ENCODE peak calls at places on chromosomes 12 and 14, in four cellular contexts. V is K562, F is HCT116, Z is HepG2. G is an unnamed sample.

GRCh38 chr14:104355949-104356737 is 217.8 kb downstream of the KIF26A start:
- DNase-seq in F (no peak), Z (no peak), V (no peak), G (no peak)

GRCh38 chr14:60051690-60052324 is 39.9 kb upstream of the PCNX4 start:
- DNase-seq in Z (no peak), V (no peak), F (no peak), G (no peak)

GRCh38 chr14:105855893-105856675 is 329.7 kb downstream of the TMEM121 start:
- DNase-seq in F (no peak), Z (no peak), V (no peak), G (no peak)

GRCh38 chr14:79090781-79091180 is 920.6 kb downstream of the NRXN3 start:
- DNase-seq in V (no peak), Z (no peak), F (no peak), G (no peak)

GRCh38 chr14:23055621-23056256 is 1.6 kb downstream of the CDH24 start:
- DNase-seq in Z (no peak), F (no peak), V (peak), G (no peak)

GRCh38 chr12:51953925-51954324 is 2.4 kb downstream of the ACVR1B start:
- DNase-seq in V (no peak), F (no peak), Z (no peak), G (no peak)

GRCh38 chr14:79749051-79749450 is 462.3 kb downstream of the DIO2 start:
- DNase-seq in F (no peak), Z (no peak), V (no peak), G (no peak)

GRCh38 chr12:104805186-104805585 is 152.9 kb downstream of the SLC41A2 start:
- DNase-seq in F (no peak), V (no peak), Z (no peak), G (no peak)

GRCh38 chr14:91835197-91835919 is 32.0 kb downstream of the TC2N start:
- DNase-seq in F (no peak), Z (no peak), V (no peak), G (no peak)

GRCh38 chr12:4168041-4168440 is 105.5 kb upstream of the CCND2 start:
- DNase-seq in V (no peak), F (no peak), Z (no peak), G (no peak)

GRCh38 chr14:69571879-69572633 is 2.6 kb downstream of the CCDC177 start:
- DNase-seq in Z (peak), F (no peak), V (peak), G (no peak)

GRCh38 chr14:84250863-84251262 is 1279.1 kb upstream of the FLRT2 start:
- DNase-seq in F (no peak), V (no peak), Z (no peak), G (no peak)

GRCh38 chr12:67442347-67442841 is 173.2 kb downstream of the CAND1 start:
- DNase-seq in V (no peak), F (no peak), Z (no peak), G (no peak)

GRCh38 chr12:98354520-98354919 is 160.9 kb upstream of the TMPO start:
- DNase-seq in F (no peak), V (no peak), Z (no peak), G (no peak)

GRCh38 chr12:65638324-65638723 is 186.0 kb upstream of the HMGA2 start:
- DNase-seq in Z (no peak), V (peak), F (no peak), G (no peak)

GRCh38 chr12:132772551-132772950 is 10.9 kb upstream of the ANKLE2 start:
- DNase-seq in Z (no peak), F (no peak), V (no peak), G (no peak)

GRCh38 chr12:132229926-132230325 is 85.7 kb downstream of the NOC4L start:
- DNase-seq in V (no peak), F (no peak), Z (no peak), G (no peak)

GRCh38 chr12:66144796-66145754 is 14.5 kb upstream of the LLPH start:
- DNase-seq in F (peak), V (no peak), Z (peak), G (peak)

GRCh38 chr12:121992059-121992879 is 29.4 kb upstream of the BCL7A start:
- DNase-seq in F (no peak), V (no peak), Z (peak), G (peak)

GRCh38 chr12:20434993-20435392 is 66.7 kb downstream of the PDE3A start:
- DNase-seq in Z (no peak), F (no peak), V (no peak), G (no peak)

GRCh38 chr14:58072288-58073071 is 79.5 kb downstream of the ARMH4 start:
- DNase-seq in Z (peak), V (peak), F (peak), G (peak)

GRCh38 chr12:130418261-130418660 is 80.6 kb downstream of the PIWIL1 start:
- DNase-seq in Z (no peak), V (no peak), F (no peak), G (no peak)

GRCh38 chr14:93993382-93993781 is 3.7 kb upstream of the CCDC197 start:
- DNase-seq in V (no peak), Z (no peak), F (no peak), G (no peak)

GRCh38 chr12:4221157-4221556 is 52.4 kb upstream of the CCND2 start:
- DNase-seq in V (no peak), Z (no peak), F (no peak), G (no peak)

GRCh38 chr12:63958876-63959275 is 114.4 kb downstream of the SRGAP1 start:
- DNase-seq in F (no peak), Z (no peak), V (no peak), G (no peak)

GRCh38 chr14:40123816-40124215 is 691.6 kb upstream of the FBXO33 start:
- DNase-seq in V (no peak), F (no peak), Z (no peak), G (no peak)

GRCh38 chr14:20757963-20758362 is 10.2 kb upstream of the EDDM3B start:
- DNase-seq in F (no peak), V (peak), Z (no peak), G (no peak)

GRCh38 chr12:40107803-40108620 is 2.1 kb upstream of the SLC2A13 start:
- DNase-seq in Z (no peak), V (no peak), F (no peak), G (no peak)

GRCh38 chr12:3542911-3543310 is 51.9 kb downstream of the PRMT8 start:
- DNase-seq in V (no peak), F (no peak), Z (peak), G (no peak)

GRCh38 chr12:33588082-33588712 is 148.6 kb upstream of the SYT10 start:
- DNase-seq in Z (no peak), V (peak), F (no peak), G (no peak)

GRCh38 chr14:59306775-59307174 is 118.3 kb downstream of the DAAM1 start:
- DNase-seq in F (no peak), V (no peak), Z (no peak), G (no peak)

GRCh38 chr14:78758333-78758732 is 588.2 kb downstream of the NRXN3 start:
- DNase-seq in F (peak), V (peak), Z (peak), G (peak)

GRCh38 chr12:69500631-69501030 is 30.4 kb downstream of the FRS2 start:
- DNase-seq in V (no peak), F (no peak), Z (no peak), G (no peak)

GRCh38 chr14:67395086-67395875 is 16.7 kb downstream of the PLEK2 start:
- DNase-seq in Z (no peak), V (no peak), F (no peak), G (no peak)

GRCh38 chr12:40560848-40561247 is 131.4 kb upstream of the CNTN1 start:
- DNase-seq in Z (no peak), V (no peak), F (no peak), G (no peak)

GRCh38 chr12:67068204-67068731 is 200.9 kb upstream of the CAND1 start:
- DNase-seq in F (no peak), Z (no peak), V (no peak), G (no peak)

GRCh38 chr14:75566321-75566720 is 12.1 kb upstream of the FLVCR2 start:
- DNase-seq in V (no peak), F (no peak), Z (no peak), G (peak)

GRCh38 chr14:88572117-88572516 is 9.3 kb downstream of the ZC3H14 start:
- DNase-seq in Z (no peak), F (no peak), V (no peak), G (no peak)

GRCh38 chr12:103373088-103373523 is 122.7 kb downstream of the C12orf42 start:
- DNase-seq in Z (no peak), F (no peak), V (no peak), G (no peak)

GRCh38 chr12:7242176-7243101 is 53.0 kb downstream of the PEX5 start:
- DNase-seq in V (peak), F (no peak), Z (no peak), G (no peak)

DNA sequence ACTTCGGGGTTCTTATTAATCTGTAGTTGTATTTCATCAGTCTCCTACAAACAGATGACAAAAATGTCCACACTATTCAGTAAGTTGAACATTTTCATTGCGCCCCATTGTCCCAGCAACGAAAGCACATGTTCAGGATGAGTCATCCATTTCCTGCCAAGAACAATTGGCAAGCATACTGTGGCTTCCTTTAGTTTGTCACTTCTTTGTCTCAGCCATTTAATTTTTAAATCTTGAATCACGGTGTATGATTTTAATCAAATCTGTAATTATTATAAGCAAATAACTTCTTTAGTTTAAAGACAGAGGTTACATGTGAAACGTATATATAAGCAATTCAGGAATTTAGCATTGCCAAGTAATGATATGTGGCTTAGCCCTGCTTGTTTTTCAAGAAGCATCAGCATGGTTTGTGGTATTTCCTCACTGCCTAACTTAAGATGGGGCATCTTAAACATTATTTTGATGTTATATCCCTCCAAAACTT is 211.3 kb upstream of the KRR1 start:
- DNase-seq in Z (peak), V (peak), F (peak), G (no peak)
- TF ChIP-seq TCF7L2 in Z (no peak), V (no peak), F (peak), G (no peak)

GRCh38 chr14:64147126-64147790 is 146.9 kb downstream of the ESR2 start:
- DNase-seq in F (no peak), V (no peak), Z (no peak), G (no peak)
- H3K27ac ChIP-seq in F (no peak), V (no peak), Z (no peak), G (no peak)

GRCh38 chr14:28001002-28001401 is 765.6 kb upstream of the FOXG1 start:
- DNase-seq in F (no peak), Z (no peak), V (no peak), G (no peak)
- TF ChIP-seq TCF7L2 in F (no peak), Z (no peak), V (no peak), G (no peak)

DNA sequence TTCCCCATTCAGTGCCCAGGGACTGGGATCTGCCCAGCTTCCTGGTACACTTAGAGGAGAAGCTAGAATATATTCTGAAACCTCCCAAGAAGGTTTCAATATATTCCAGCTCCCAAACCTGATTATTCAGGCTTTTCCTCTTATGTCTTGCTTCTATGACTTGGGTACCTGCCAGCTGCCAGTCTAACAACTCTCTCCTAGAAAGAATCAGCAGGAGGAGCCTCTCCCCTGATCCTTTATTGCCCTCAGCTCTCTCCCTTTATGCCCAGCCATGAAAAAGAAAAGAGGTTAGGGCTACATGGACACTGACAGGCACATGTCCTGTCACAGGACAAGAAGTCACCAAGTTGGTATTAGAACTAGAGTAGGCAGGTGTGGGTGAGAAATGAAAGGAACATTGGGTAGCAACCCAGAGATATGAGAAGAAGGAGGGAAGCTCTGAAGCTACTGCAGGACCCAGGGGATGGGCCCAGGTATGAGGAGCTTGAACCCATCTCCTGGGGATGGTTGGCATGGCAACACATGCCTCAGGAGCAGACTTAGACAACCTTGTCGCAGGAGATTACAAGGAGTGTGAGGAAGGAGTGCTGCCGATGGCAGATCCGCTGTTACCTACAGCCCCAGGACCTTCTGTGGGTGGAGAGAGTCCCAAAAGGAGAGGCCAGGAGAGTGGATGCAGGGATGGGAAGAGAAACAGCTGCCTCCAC is 2.0 kb upstream of the CACNB3 start:
- DNase-seq in V (no peak), Z (no peak), F (no peak), G (no peak)
- H3K27ac ChIP-seq in V (no peak), Z (no peak), F (peak), G (peak)